ENCODE peak calls at places on chromosome 19, in ten cellular contexts. One of them, this sample, is unnamed.

GRCh38 chr19:18807861-18808331 is 16.8 kb upstream of the COMP start:
- DNase-seq in mammary epithelial cell: no peak
- DNase-seq in neural crest cell: no peak
- DNase-seq in B cell: no peak
- DNase-seq in mesothelial cell of epicardium: no peak
- DNase-seq in AG09309: peak
- DNase-seq in thoracic aorta: no peak
- DNase-seq in fibroblast of pulmonary artery: no peak
- DNase-seq in HFFc6: peak
- DNase-seq in cardiac muscle cell: peak
- DNase-seq in this sample: no peak

GRCh38 chr19:13826652-13827235 is 31.5 kb downstream of the ZSWIM4 start:
- DNase-seq in mammary epithelial cell: no peak
- DNase-seq in neural crest cell: no peak
- DNase-seq in B cell: no peak
- DNase-seq in mesothelial cell of epicardium: no peak
- DNase-seq in AG09309: no peak
- DNase-seq in thoracic aorta: no peak
- DNase-seq in fibroblast of pulmonary artery: no peak
- DNase-seq in HFFc6: no peak
- DNase-seq in cardiac muscle cell: no peak
- DNase-seq in this sample: no peak

GRCh38 chr19:38455031-38455430 is 21.5 kb downstream of the RYR1 start:
- DNase-seq in mammary epithelial cell: no peak
- DNase-seq in neural crest cell: peak
- DNase-seq in B cell: no peak
- DNase-seq in mesothelial cell of epicardium: no peak
- DNase-seq in AG09309: no peak
- DNase-seq in thoracic aorta: no peak
- DNase-seq in fibroblast of pulmonary artery: peak
- DNase-seq in HFFc6: no peak
- DNase-seq in cardiac muscle cell: peak
- DNase-seq in this sample: no peak

GRCh38 chr19:3708207-3708931 is at the start of gene TJP3:
- DNase-seq in mammary epithelial cell: peak
- DNase-seq in neural crest cell: no peak
- DNase-seq in B cell: no peak
- DNase-seq in mesothelial cell of epicardium: no peak
- DNase-seq in AG09309: no peak
- DNase-seq in thoracic aorta: no peak
- DNase-seq in fibroblast of pulmonary artery: no peak
- DNase-seq in HFFc6: peak
- DNase-seq in cardiac muscle cell: peak
- DNase-seq in this sample: no peak

GRCh38 chr19:32172761-32173160 is 172.6 kb upstream of the ZNF507 start:
- DNase-seq in mammary epithelial cell: no peak
- DNase-seq in neural crest cell: no peak
- DNase-seq in B cell: no peak
- DNase-seq in mesothelial cell of epicardium: no peak
- DNase-seq in AG09309: no peak
- DNase-seq in thoracic aorta: no peak
- DNase-seq in fibroblast of pulmonary artery: no peak
- DNase-seq in HFFc6: no peak
- DNase-seq in cardiac muscle cell: no peak
- DNase-seq in this sample: no peak

GRCh38 chr19:7264858-7265257 is 29.4 kb downstream of the INSR start:
- DNase-seq in mammary epithelial cell: no peak
- DNase-seq in neural crest cell: no peak
- DNase-seq in B cell: no peak
- DNase-seq in mesothelial cell of epicardium: no peak
- DNase-seq in AG09309: no peak
- DNase-seq in thoracic aorta: no peak
- DNase-seq in fibroblast of pulmonary artery: no peak
- DNase-seq in HFFc6: no peak
- DNase-seq in cardiac muscle cell: no peak
- DNase-seq in this sample: no peak

GRCh38 chr19:18672606-18673337 is 10.7 kb upstream of the CRTC1 start:
- DNase-seq in mammary epithelial cell: no peak
- DNase-seq in neural crest cell: no peak
- DNase-seq in B cell: no peak
- DNase-seq in mesothelial cell of epicardium: no peak
- DNase-seq in AG09309: no peak
- DNase-seq in thoracic aorta: no peak
- DNase-seq in fibroblast of pulmonary artery: peak
- DNase-seq in HFFc6: no peak
- DNase-seq in cardiac muscle cell: peak
- DNase-seq in this sample: no peak

GRCh38 chr19:42185281-42185680 is 32.2 kb downstream of the DEDD2 start:
- DNase-seq in mammary epithelial cell: no peak
- DNase-seq in neural crest cell: no peak
- DNase-seq in B cell: no peak
- DNase-seq in mesothelial cell of epicardium: no peak
- DNase-seq in AG09309: no peak
- DNase-seq in thoracic aorta: no peak
- DNase-seq in fibroblast of pulmonary artery: peak
- DNase-seq in HFFc6: no peak
- DNase-seq in cardiac muscle cell: peak
- DNase-seq in this sample: no peak

GRCh38 chr19:28475525-28475924 is 737.4 kb downstream of the UQCRFS1 start:
- DNase-seq in mammary epithelial cell: no peak
- DNase-seq in neural crest cell: no peak
- DNase-seq in B cell: no peak
- DNase-seq in mesothelial cell of epicardium: no peak
- DNase-seq in AG09309: no peak
- DNase-seq in thoracic aorta: no peak
- DNase-seq in fibroblast of pulmonary artery: no peak
- DNase-seq in HFFc6: no peak
- DNase-seq in cardiac muscle cell: peak
- DNase-seq in this sample: no peak

DNA sequence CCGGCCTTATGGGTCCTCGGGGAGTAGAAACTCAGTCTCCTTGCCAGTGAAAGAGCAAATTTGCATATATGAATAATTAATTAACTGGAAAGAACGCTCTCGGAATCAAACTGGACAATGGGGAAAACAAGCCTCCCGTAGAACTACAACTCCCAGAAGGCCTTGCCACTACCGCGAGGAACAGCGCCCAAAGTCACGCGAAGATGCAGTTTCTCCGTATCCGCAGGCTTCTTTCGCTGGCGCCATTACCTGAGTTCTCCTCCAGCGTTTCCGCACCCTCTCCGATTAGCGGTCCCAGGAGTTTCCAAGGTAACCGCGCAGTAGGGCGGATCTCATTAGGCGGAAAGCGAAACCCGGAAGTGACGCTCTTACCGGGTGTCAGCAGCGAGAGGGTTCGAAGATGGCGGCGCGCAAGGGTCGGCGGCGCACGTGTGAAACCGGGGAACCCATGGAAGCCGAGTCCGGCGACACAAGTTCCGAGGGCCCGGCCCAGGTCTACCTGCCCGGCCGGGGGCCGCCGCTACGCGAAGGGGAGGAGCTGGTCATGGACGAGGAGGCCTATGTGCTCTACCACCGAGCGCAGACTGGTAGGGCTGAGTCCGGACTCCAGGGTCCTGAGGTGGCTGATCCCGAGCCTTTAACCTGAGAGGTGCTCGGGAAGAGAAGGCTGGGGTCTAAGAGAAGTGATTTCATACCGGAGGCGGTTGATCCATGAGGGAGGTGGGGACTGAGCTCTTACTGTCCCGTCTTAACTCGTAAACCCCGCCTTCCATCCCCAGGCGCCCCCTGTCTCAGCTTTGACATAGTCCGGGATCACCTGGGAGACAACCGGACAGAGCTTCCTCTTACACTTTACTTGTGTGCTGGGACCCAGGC is at the start of gene GRWD1:
- DNase-seq in mammary epithelial cell: peak
- DNase-seq in neural crest cell: peak
- DNase-seq in B cell: peak
- DNase-seq in mesothelial cell of epicardium: peak
- DNase-seq in AG09309: peak
- DNase-seq in thoracic aorta: peak
- DNase-seq in fibroblast of pulmonary artery: peak
- DNase-seq in HFFc6: peak
- DNase-seq in cardiac muscle cell: peak
- DNase-seq in this sample: peak
- TF ChIP-seq CTCF in mammary epithelial cell: peak
- TF ChIP-seq CTCF in neural crest cell: peak
- TF ChIP-seq CTCF in B cell: no peak
- TF ChIP-seq CTCF in mesothelial cell of epicardium: no peak
- TF ChIP-seq CTCF in AG09309: no peak
- TF ChIP-seq CTCF in thoracic aorta: no peak
- TF ChIP-seq CTCF in fibroblast of pulmonary artery: no peak
- TF ChIP-seq CTCF in HFFc6: peak
- TF ChIP-seq CTCF in cardiac muscle cell: peak
- TF ChIP-seq CTCF in this sample: no peak

GRCh38 chr19:1624458-1624857 is 19.2 kb upstream of the UQCR11 start:
- DNase-seq in mammary epithelial cell: no peak
- DNase-seq in neural crest cell: peak
- DNase-seq in B cell: peak
- DNase-seq in mesothelial cell of epicardium: no peak
- DNase-seq in AG09309: no peak
- DNase-seq in thoracic aorta: no peak
- DNase-seq in fibroblast of pulmonary artery: peak
- DNase-seq in HFFc6: no peak
- DNase-seq in cardiac muscle cell: peak
- DNase-seq in this sample: peak
- TF ChIP-seq CTCF in mammary epithelial cell: peak
- TF ChIP-seq CTCF in neural crest cell: peak
- TF ChIP-seq CTCF in B cell: peak
- TF ChIP-seq CTCF in mesothelial cell of epicardium: peak
- TF ChIP-seq CTCF in AG09309: peak
- TF ChIP-seq CTCF in thoracic aorta: peak
- TF ChIP-seq CTCF in fibroblast of pulmonary artery: peak
- TF ChIP-seq CTCF in HFFc6: peak
- TF ChIP-seq CTCF in cardiac muscle cell: peak
- TF ChIP-seq CTCF in this sample: peak

GRCh38 chr19:35695895-35696422 is 8.4 kb upstream of the ZBTB32 start:
- DNase-seq in mammary epithelial cell: no peak
- DNase-seq in neural crest cell: no peak
- DNase-seq in B cell: no peak
- DNase-seq in mesothelial cell of epicardium: no peak
- DNase-seq in AG09309: no peak
- DNase-seq in thoracic aorta: no peak
- DNase-seq in fibroblast of pulmonary artery: no peak
- DNase-seq in HFFc6: no peak
- DNase-seq in cardiac muscle cell: no peak
- DNase-seq in this sample: no peak

GRCh38 chr19:35693422-35693821 is 10.9 kb upstream of the ZBTB32 start:
- DNase-seq in mammary epithelial cell: no peak
- DNase-seq in neural crest cell: no peak
- DNase-seq in B cell: no peak
- DNase-seq in mesothelial cell of epicardium: no peak
- DNase-seq in AG09309: no peak
- DNase-seq in thoracic aorta: no peak
- DNase-seq in fibroblast of pulmonary artery: no peak
- DNase-seq in HFFc6: no peak
- DNase-seq in cardiac muscle cell: no peak
- DNase-seq in this sample: no peak

GRCh38 chr19:35696835-35697234 is 7.5 kb upstream of the ZBTB32 start:
- DNase-seq in mammary epithelial cell: peak
- DNase-seq in neural crest cell: no peak
- DNase-seq in B cell: no peak
- DNase-seq in mesothelial cell of epicardium: no peak
- DNase-seq in AG09309: no peak
- DNase-seq in thoracic aorta: no peak
- DNase-seq in fibroblast of pulmonary artery: no peak
- DNase-seq in HFFc6: no peak
- DNase-seq in cardiac muscle cell: no peak
- DNase-seq in this sample: no peak

GRCh38 chr19:35692010-35692409 is 12.3 kb upstream of the ZBTB32 start:
- DNase-seq in mammary epithelial cell: no peak
- DNase-seq in neural crest cell: no peak
- DNase-seq in B cell: no peak
- DNase-seq in mesothelial cell of epicardium: no peak
- DNase-seq in AG09309: no peak
- DNase-seq in thoracic aorta: no peak
- DNase-seq in fibroblast of pulmonary artery: no peak
- DNase-seq in HFFc6: no peak
- DNase-seq in cardiac muscle cell: no peak
- DNase-seq in this sample: no peak

DNA sequence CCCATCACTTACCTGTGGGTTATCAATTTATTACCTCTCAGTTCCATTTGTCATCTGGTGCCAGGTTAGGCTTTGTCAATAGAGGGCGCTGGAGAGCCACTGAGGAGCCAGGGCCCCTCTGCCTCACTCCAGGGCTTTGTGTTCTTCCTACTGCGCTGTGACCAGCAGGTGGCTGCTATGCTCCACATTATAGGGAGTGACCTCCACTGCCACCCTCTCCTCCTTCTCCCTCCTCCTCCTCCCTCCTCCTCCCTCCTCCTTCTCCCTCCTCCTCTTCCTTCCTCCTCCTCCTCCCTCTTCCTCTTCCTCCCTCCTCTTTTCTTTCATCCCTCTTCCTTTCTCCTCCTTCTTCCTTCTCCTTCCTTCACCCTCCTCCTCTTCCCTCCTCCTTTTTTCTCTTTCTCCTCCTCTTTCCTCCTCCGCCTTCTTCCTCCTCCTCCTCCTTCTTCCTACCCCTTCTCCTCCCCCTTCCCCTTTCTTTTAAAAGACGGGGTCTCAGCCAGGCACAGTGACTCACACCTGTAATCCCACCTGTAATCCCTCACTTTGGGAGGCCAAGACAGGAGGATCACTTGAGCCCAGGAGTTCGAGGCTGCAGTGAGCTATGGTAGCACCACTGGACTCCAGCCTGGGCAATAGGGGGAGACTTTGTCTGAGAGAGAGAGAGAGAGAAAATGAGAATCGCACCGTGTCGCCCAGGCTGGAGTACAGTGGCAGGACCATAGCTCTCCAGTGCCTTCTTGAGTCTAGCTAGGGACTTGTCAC is 10.3 kb upstream of the ZBTB32 start:
- DNase-seq in mammary epithelial cell: peak
- DNase-seq in neural crest cell: peak
- DNase-seq in B cell: peak
- DNase-seq in mesothelial cell of epicardium: peak
- DNase-seq in AG09309: no peak
- DNase-seq in thoracic aorta: peak
- DNase-seq in fibroblast of pulmonary artery: peak
- DNase-seq in HFFc6: peak
- DNase-seq in cardiac muscle cell: peak
- DNase-seq in this sample: peak
- TF ChIP-seq CTCF in mammary epithelial cell: peak
- TF ChIP-seq CTCF in neural crest cell: peak
- TF ChIP-seq CTCF in B cell: peak
- TF ChIP-seq CTCF in mesothelial cell of epicardium: peak
- TF ChIP-seq CTCF in AG09309: peak
- TF ChIP-seq CTCF in thoracic aorta: peak
- TF ChIP-seq CTCF in fibroblast of pulmonary artery: peak
- TF ChIP-seq CTCF in HFFc6: peak
- TF ChIP-seq CTCF in cardiac muscle cell: peak
- TF ChIP-seq CTCF in this sample: peak

DNA sequence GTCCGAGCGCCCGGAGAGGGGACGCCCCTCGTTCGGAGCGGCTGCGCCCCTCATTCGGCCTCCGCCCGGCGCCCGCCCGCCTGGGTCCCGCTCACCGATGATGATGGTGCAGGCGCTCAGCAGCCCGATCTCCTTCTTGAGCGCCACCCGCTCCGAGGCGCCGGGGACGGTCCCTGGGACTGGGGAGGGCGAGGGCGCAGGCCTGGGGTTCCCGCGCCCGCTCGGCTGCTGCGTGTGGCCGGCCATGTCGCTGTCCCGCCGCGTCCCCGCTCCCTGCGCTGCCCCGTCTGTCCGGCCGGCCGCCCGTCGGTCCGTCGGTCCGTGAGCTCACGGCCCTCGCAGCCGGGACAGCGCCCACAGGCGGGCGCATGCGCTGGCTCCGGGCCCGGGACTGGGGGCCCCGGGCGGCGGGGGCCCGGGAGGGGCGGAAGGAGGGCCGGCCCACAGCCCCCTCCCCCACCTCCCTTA is at the start of gene SLC7A10:
- DNase-seq in mammary epithelial cell: no peak
- DNase-seq in neural crest cell: no peak
- DNase-seq in B cell: no peak
- DNase-seq in mesothelial cell of epicardium: no peak
- DNase-seq in AG09309: no peak
- DNase-seq in thoracic aorta: no peak
- DNase-seq in fibroblast of pulmonary artery: no peak
- DNase-seq in HFFc6: no peak
- DNase-seq in cardiac muscle cell: peak
- DNase-seq in this sample: no peak
- TF ChIP-seq CTCF in mammary epithelial cell: no peak
- TF ChIP-seq CTCF in neural crest cell: no peak
- TF ChIP-seq CTCF in B cell: no peak
- TF ChIP-seq CTCF in mesothelial cell of epicardium: no peak
- TF ChIP-seq CTCF in AG09309: no peak
- TF ChIP-seq CTCF in thoracic aorta: no peak
- TF ChIP-seq CTCF in fibroblast of pulmonary artery: no peak
- TF ChIP-seq CTCF in HFFc6: no peak
- TF ChIP-seq CTCF in cardiac muscle cell: no peak
- TF ChIP-seq CTCF in this sample: no peak

This sample was measured in glutamatergic neuron.